ENCODE peak calls at places on chromosomes 12 and 14, in six cellular contexts. J, C, N, P, I and Y are unnamed samples.

GRCh38 chr14:98651042-98651441 is 621.0 kb downstream of the BCL11B start:
- DNase-seq in J (no peak), C (no peak), N (no peak), P (no peak), I (no peak), Y (peak)

GRCh38 chr14:75875958-75876357 is 105.8 kb downstream of the TGFB3 start:
- DNase-seq in J (peak), C (no peak), N (no peak), P (no peak), I (no peak), Y (no peak)

GRCh38 chr14:73786942-73787759 is 64.5 kb upstream of the PTGR2 start:
- DNase-seq in J (no peak), C (peak), N (no peak), P (peak), I (peak), Y (no peak)

GRCh38 chr12:75684678-75685620 is 173.5 kb upstream of the KRR1 start:
- DNase-seq in J (no peak), C (no peak), N (no peak), P (no peak), I (no peak), Y (no peak)

GRCh38 chr12:107282628-107283027 is 189.3 kb upstream of the CRY1 start:
- DNase-seq in J (no peak), C (no peak), N (no peak), P (no peak), I (no peak), Y (no peak)

GRCh38 chr12:115840159-115840558 is 437.3 kb downstream of the MED13L start:
- DNase-seq in J (no peak), C (no peak), N (no peak), P (no peak), I (no peak), Y (no peak)

GRCh38 chr12:19527876-19528275 is 88.6 kb downstream of the AEBP2 start:
- DNase-seq in J (no peak), C (no peak), N (no peak), P (no peak), I (no peak), Y (no peak)

GRCh38 chr14:28375295-28375694 is 391.3 kb upstream of the FOXG1 start:
- DNase-seq in J (no peak), C (peak), N (no peak), P (peak), I (no peak), Y (peak)

GRCh38 chr12:84757978-84758377 is 154.6 kb downstream of the SLC6A15 start:
- DNase-seq in J (no peak), C (no peak), N (no peak), P (no peak), I (no peak), Y (no peak)

GRCh38 chr14:61558271-61558670 is 137.0 kb upstream of the HIF1A start:
- DNase-seq in J (no peak), C (no peak), N (no peak), P (no peak), I (no peak), Y (no peak)

GRCh38 chr14:20610002-20610765 is 19.0 kb upstream of the RNASE12 start:
- DNase-seq in J (no peak), C (peak), N (no peak), P (peak), I (peak), Y (no peak)

GRCh38 chr12:48602192-48602989 is 32.5 kb upstream of the LALBA start:
- DNase-seq in J (no peak), C (no peak), N (no peak), P (no peak), I (no peak), Y (no peak)

GRCh38 chr14:60315181-60315580 is 66.2 kb downstream of the PPM1A start:
- DNase-seq in J (no peak), C (no peak), N (no peak), P (no peak), I (no peak), Y (no peak)

GRCh38 chr12:65666876-65667275 is 157.4 kb upstream of the HMGA2 start:
- DNase-seq in J (no peak), C (no peak), N (no peak), P (no peak), I (peak), Y (no peak)

GRCh38 chr12:119715268-119715620 is 47.3 kb downstream of the PRKAB1 start:
- DNase-seq in J (no peak), C (no peak), N (no peak), P (no peak), I (no peak), Y (no peak)

GRCh38 chr14:64234877-64235651 is 59.1 kb downstream of the ESR2 start:
- DNase-seq in J (no peak), C (no peak), N (no peak), P (peak), I (no peak), Y (no peak)

GRCh38 chr14:36424478-36425102 is 95.4 kb downstream of the NKX2-1 start:
- DNase-seq in J (no peak), C (no peak), N (no peak), P (no peak), I (no peak), Y (no peak)

GRCh38 chr14:75822522-75823288 is 159.1 kb downstream of the TGFB3 start:
- DNase-seq in J (no peak), C (no peak), N (peak), P (no peak), I (no peak), Y (no peak)

GRCh38 chr12:50224026-50224692 is 57.0 kb upstream of the CERS5 start:
- DNase-seq in J (no peak), C (no peak), N (peak), P (no peak), I (no peak), Y (no peak)

GRCh38 chr12:53065975-53066593 is 13.1 kb downstream of the SPRYD3 start:
- DNase-seq in J (no peak), C (peak), N (peak), P (peak), I (peak), Y (no peak)

GRCh38 chr12:121536929-121537813 is 43.7 kb downstream of the KDM2B start:
- DNase-seq in J (peak), C (peak), N (no peak), P (peak), I (peak), Y (no peak)

GRCh38 chr12:11847539-11847938 is 198.1 kb downstream of the ETV6 start:
- DNase-seq in J (no peak), C (no peak), N (no peak), P (no peak), I (no peak), Y (no peak)

GRCh38 chr12:11854011-11854499 is 204.6 kb downstream of the ETV6 start:
- DNase-seq in J (no peak), C (no peak), N (no peak), P (no peak), I (no peak), Y (no peak)

GRCh38 chr12:11853126-11853525 is 203.7 kb downstream of the ETV6 start:
- DNase-seq in J (no peak), C (no peak), N (no peak), P (no peak), I (no peak), Y (no peak)

GRCh38 chr12:11846504-11846903 is 197.0 kb downstream of the ETV6 start:
- DNase-seq in J (no peak), C (no peak), N (no peak), P (no peak), I (no peak), Y (no peak)

GRCh38 chr12:11849752-11850504 is 200.5 kb downstream of the ETV6 start:
- DNase-seq in J (no peak), C (no peak), N (no peak), P (no peak), I (no peak), Y (no peak)
- TF ChIP-seq YY1 in J (no peak), C (no peak), N (no peak), P (no peak), I (no peak), Y (no peak)

GRCh38 chr12:131894313-131894860 is at the start of gene ULK1:
- DNase-seq in J (peak), C (peak), N (peak), P (peak), I (peak), Y (peak)

GRCh38 chr12:131894981-131895639 is 688 bp downstream of the ULK1 start:
- DNase-seq in J (no peak), C (peak), N (no peak), P (peak), I (no peak), Y (no peak)

GRCh38 chr12:131896080-131896810 is 1.8 kb downstream of the ULK1 start:
- DNase-seq in J (no peak), C (peak), N (peak), P (peak), I (peak), Y (peak)

GRCh38 chr12:131896811-131897270 is 2.4 kb downstream of the ULK1 start:
- DNase-seq in J (no peak), C (peak), N (no peak), P (peak), I (no peak), Y (no peak)

GRCh38 chr12:131895640-131896079 is 1.2 kb downstream of the ULK1 start:
- DNase-seq in J (no peak), C (no peak), N (no peak), P (no peak), I (no peak), Y (no peak)
- TF ChIP-seq YY1 in J (no peak), C (no peak), N (no peak), P (no peak), I (no peak), Y (no peak)

GRCh38 chr12:4191642-4192041 is 81.9 kb upstream of the CCND2 start:
- DNase-seq in J (no peak), C (no peak), N (no peak), P (no peak), I (no peak), Y (no peak)
- TF ChIP-seq YY1 in J (no peak), C (no peak), N (no peak), P (no peak), I (no peak), Y (no peak)

DNA sequence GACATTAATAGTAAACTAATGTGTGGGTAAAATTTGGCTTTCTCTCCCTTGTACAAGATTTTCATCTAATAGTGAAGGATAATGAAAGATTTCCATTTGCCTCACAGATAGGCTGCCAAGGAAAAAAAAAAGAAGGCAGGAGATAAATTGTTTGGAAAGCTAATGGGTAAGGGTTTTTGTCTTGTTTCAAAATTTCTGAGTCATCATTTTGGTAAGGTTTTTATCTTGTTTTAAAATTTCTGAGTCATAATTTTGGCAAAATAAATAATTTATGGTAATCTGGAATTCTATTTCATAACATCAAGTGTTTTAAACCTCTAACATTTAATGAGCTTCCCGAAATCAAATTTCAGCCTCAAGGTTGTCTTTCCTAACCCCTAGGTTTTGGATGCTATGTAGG is 1035.7 kb upstream of the FBXO33 start:
- DNase-seq in J (no peak), C (no peak), N (no peak), P (no peak), I (no peak), Y (no peak)
- TF ChIP-seq YY1 in J (no peak), C (no peak), N (no peak), P (no peak), I (no peak), Y (no peak)

GRCh38 chr14:24164591-24164991 is 3.5 kb downstream of the IRF9 start:
- DNase-seq in J (no peak), C (no peak), N (no peak), P (no peak), I (no peak), Y (no peak)
- TF ChIP-seq YY1 in J (no peak), C (no peak), N (no peak), P (no peak), I (no peak), Y (no peak)